ENCODE peak calls at places on chromosome 10, in six cellular contexts. S, T, H, C, U and Y are unnamed samples.

GRCh38 chr10:36573246-36573645 is 552.2 kb upstream of the ANKRD30A start:
- DNase-seq in S (no peak), T (no peak), H (no peak), C (no peak), U (no peak), Y (no peak)

GRCh38 chr10:122494833-122495232 is 33.5 kb downstream of the HTRA1 start:
- DNase-seq in S (peak; percentile 97), T (peak; percentile 93), H (peak; percentile 49), C (no peak), U (no peak), Y (no peak)

GRCh38 chr10:1244493-1244892 is 188.3 kb downstream of the WDR37 start:
- DNase-seq in S (no peak), T (no peak), H (no peak), C (no peak), U (no peak), Y (no peak)

GRCh38 chr10:97059006-97059871 is 126.5 kb downstream of the SLIT1 start:
- DNase-seq in S (no peak), T (no peak), H (no peak), C (no peak), U (no peak), Y (no peak)

GRCh38 chr10:6014241-6014761 is 37.0 kb upstream of the IL15RA start:
- DNase-seq in S (peak; percentile 59), T (peak; percentile 62), H (peak; percentile 66), C (peak; percentile 63), U (peak; percentile 1), Y (peak; percentile 72)

GRCh38 chr10:116730464-116731260 is 11.7 kb downstream of the HSPA12A start:
- DNase-seq in S (no peak), T (no peak), H (no peak), C (no peak), U (no peak), Y (no peak)

GRCh38 chr10:95987685-95988426 is 55.5 kb upstream of the CCNJ start:
- DNase-seq in S (no peak), T (no peak), H (no peak), C (no peak), U (no peak), Y (no peak)

GRCh38 chr10:80205478-80206276 is at the start of gene ANXA11:
- DNase-seq in S (peak; percentile 73), T (peak; percentile 81), H (peak; percentile 90), C (peak; percentile 85), U (peak; percentile 61), Y (peak; percentile 76)

GRCh38 chr10:59561397-59562121 is 148.1 kb downstream of the SLC16A9 start:
- DNase-seq in S (peak; percentile 50), T (no peak), H (peak; percentile 39), C (no peak), U (no peak), Y (no peak)